ENCODE peak calls at places on chromosomes 4 and X, in five cellular contexts. N, U, T, F and P are unnamed samples.

GRCh38 chrX:132651411-132652086 is 162.7 kb upstream of the MBNL3 start:
- DNase-seq in T (no peak), F (no peak), N (no peak), U (no peak), P (no peak)

GRCh38 chr4:7371122-7371941 is 63.4 kb downstream of the PSAPL1 start:
- DNase-seq in U (no peak), N (no peak), F (no peak), T (no peak), P (no peak)

GRCh38 chrX:48450076-48450475 is 20.0 kb downstream of the SLC38A5 start:
- DNase-seq in F (no peak), N (no peak), U (no peak), T (no peak), P (no peak)

GRCh38 chr4:128322986-128323385 is 35.4 kb upstream of the PGRMC2 start:
- DNase-seq in F (no peak), T (no peak), U (no peak), N (no peak), P (no peak)

GRCh38 chr4:184805462-184806245 is 20.1 kb downstream of the ACSL1 start:
- DNase-seq in U (peak; percentile 96), N (peak; percentile 78), T (peak; percentile 92), F (no peak), P (peak; percentile 78)

GRCh38 chr4:18675586-18675985 is 654.0 kb upstream of the LCORL start:
- DNase-seq in T (no peak), N (no peak), U (no peak), F (no peak), P (no peak)

GRCh38 chr4:81562093-81562492 is 90.4 kb upstream of the RASGEF1B start:
- DNase-seq in T (no peak), U (no peak), N (no peak), F (no peak), P (no peak)

GRCh38 chr4:116603096-116603495 is 482.3 kb downstream of the TRAM1L1 start:
- DNase-seq in U (no peak), N (no peak), T (no peak), F (no peak), P (no peak)

GRCh38 chrX:3962511-3963350 is 249.3 kb upstream of the PRKX start:
- DNase-seq in T (no peak), N (no peak), U (peak; percentile 25), F (peak; percentile 6), P (no peak)

GRCh38 chr4:73662709-73663546 is 42.7 kb upstream of the RASSF6 start:
- DNase-seq in F (no peak), N (no peak), U (no peak), T (no peak), P (no peak)

GRCh38 chr4:145716200-145716599 is 36.3 kb downstream of the C4orf51 start:
- DNase-seq in U (no peak), N (no peak), F (no peak), T (no peak), P (no peak)

GRCh38 chr4:145298885-145299284 is 118.5 kb upstream of the OTUD4 start:
- DNase-seq in N (no peak), U (peak; percentile 68), F (no peak), T (no peak), P (peak; percentile 49)

DNA sequence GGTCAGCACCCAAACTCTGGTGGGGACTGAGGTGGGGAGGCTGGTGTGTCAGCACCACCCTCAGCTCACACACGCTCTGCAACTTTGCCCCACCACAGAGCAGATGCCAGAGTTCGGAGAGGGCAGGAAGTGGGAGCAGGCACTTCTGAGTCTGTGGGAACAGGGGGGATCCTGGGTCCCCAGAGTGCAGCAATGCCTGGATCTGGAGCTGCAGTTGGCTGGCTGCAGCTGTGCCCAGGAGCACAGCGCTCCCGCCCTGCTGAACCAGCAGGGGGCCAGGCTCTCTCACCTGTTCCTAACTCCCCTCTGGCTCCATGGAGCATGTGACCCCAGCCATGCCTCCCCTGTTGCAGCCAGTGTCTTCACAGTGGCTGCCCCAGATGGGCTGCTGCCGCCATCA is 252.4 kb downstream of the SPOCK3 start:
- DNase-seq in F (no peak), T (no peak), N (no peak), U (no peak), P (no peak)
- TF ChIP-seq CTCF in F (no peak), T (no peak), N (no peak), U (no peak), P (no peak)

DNA sequence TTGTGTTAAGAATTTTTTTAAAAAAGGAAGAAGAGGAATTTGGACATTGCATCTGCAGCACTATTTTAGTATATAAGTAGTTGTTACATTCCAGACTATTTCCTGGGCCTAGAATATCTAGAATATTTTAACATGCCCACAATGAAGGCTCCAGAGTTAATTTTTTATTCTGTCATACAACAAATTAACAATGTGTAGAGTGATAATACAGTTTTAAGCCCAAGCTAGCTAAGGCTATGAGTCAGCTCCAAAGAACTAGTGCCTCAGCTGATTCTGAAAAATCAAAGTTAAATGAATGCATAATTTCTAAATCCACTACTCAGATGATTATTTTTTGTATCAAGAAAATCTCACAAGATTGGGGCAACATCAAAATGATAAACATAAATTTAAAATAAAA is 231.4 kb downstream of the PRDM5 start:
- DNase-seq in F (no peak), T (no peak), U (no peak), N (no peak), P (no peak)
- TF ChIP-seq CTCF in F (no peak), T (no peak), U (no peak), N (no peak), P (no peak)

GRCh38 chr4:11805837-11806236 is 377.1 kb upstream of the HS3ST1 start:
- DNase-seq in F (no peak), U (no peak), N (no peak), T (no peak), P (peak; percentile 37)
- TF ChIP-seq CTCF in F (peak; percentile 34), U (peak; percentile 21), N (peak; percentile 46), T (peak; percentile 40), P (peak; percentile 86)

GRCh38 chr4:79325436-79325835 is 425 bp downstream of the NAA11 start:
- DNase-seq in T (no peak), U (no peak), N (no peak), F (no peak), P (no peak)
- TF ChIP-seq CTCF in T (no peak), U (no peak), N (no peak), F (no peak), P (no peak)

DNA sequence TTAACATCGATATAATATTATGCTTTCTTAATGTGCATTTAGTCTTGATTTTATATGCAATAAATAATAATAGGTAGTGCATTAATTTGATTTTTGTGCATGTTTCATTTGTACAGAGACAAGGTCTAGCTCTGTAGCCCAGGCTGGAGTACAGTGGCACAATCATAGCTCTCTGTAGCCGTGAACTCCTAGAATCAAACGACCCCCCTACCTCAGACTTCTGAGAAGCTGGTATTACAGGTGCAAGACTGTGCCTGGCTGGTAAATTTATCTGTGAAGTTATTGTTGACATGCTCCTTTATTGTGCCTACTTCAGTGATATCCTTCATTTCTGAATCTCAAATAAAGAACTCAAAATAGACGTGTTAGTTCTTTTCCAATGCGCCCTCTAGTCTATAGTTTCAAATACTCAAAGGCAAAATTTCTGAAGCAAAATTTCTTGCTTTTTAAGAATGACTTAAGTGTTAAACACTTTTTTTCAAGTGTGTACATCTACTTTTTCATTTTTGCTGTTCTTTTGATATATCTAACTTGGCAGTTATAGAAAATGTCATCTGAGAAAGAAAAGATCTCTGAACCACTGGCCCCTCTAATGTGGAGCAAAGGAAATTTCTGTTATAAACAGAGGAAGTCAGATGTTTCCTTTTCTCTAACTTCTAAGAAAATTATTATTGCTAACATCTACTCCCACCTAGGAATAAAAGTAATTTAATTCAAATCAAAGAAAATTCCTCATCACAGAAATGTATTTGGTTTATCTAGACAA is 28.3 kb upstream of the GUCY1A1 start:
- DNase-seq in T (no peak), U (no peak), F (no peak), N (no peak), P (no peak)
- TF ChIP-seq CTCF in T (no peak), U (no peak), F (no peak), N (no peak), P (no peak)

DNA sequence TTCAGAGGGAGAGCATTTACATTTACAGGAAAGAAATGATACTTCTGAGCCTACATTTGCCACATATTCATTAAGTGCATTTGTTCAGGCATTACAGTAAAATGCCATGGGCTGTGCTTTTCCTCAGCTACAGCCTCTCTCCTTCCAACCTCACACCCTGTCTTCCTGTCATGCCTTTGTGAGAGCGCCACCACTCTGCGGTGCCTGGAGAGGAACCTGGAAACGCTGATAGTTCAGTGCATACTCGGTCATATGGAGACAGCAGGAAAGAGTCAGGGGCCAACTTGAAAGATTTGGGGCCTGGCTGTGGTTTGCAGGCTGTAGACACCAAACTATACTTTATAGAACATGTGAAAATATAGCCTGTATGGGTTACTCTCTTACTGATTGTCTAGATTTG is 40.5 kb downstream of the NFKB1 start:
- DNase-seq in F (peak; percentile 53), U (no peak), N (no peak), T (no peak), P (no peak)
- TF ChIP-seq CTCF in F (no peak), U (no peak), N (no peak), T (no peak), P (peak; percentile 18)

GRCh38 chrX:30488092-30488491 is 89.5 kb downstream of the TASL start:
- DNase-seq in F (no peak), N (no peak), U (no peak), T (no peak), P (no peak)
- TF ChIP-seq CTCF in F (no peak), N (no peak), U (no peak), T (no peak), P (peak; percentile 24)

DNA sequence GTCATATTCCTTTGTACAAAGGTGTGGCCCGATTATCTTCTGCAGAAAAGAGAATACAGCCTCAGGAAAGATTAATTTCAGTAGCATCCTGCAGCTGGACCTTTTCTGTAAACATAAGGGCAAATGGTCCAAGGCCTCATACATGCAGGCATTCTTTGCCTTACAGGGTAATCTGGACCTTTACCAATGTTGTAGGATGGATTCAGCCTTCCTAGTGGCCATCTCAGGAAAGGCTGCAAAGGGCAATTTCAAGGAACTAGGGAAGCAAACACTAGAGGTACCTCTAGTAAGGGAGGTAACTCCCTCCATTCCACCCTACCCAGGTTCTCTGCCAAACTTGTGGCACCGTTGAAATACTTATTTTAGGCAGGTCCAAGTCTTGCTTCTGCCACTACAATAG is 43.0 kb downstream of the UGT2B28 start:
- DNase-seq in N (no peak), U (no peak), F (no peak), T (no peak), P (no peak)
- TF ChIP-seq CTCF in N (no peak), U (no peak), F (no peak), T (no peak), P (no peak)

GRCh38 chr4:185817403-185817818 is 5.4 kb upstream of the SORBS2 start:
- DNase-seq in U (peak; percentile 94), F (no peak), N (peak; percentile 68), T (peak; percentile 79), P (peak; percentile 65)

GRCh38 chr4:185819144-185819543 is 7.2 kb upstream of the SORBS2 start:
- DNase-seq in F (no peak), N (no peak), T (no peak), U (no peak), P (no peak)

GRCh38 chr4:185822791-185823190 is 10.8 kb upstream of the SORBS2 start:
- DNase-seq in F (no peak), T (no peak), N (no peak), U (no peak), P (no peak)

GRCh38 chr4:185820119-185821028 is 8.4 kb upstream of the SORBS2 start:
- DNase-seq in U (peak; percentile 91), N (no peak), T (no peak), F (no peak), P (no peak)

GRCh38 chr4:185821029-185821419 is 9.0 kb upstream of the SORBS2 start:
- DNase-seq in N (no peak), T (no peak), F (no peak), U (peak; percentile 64), P (no peak)
- TF ChIP-seq CTCF in N (no peak), T (no peak), F (no peak), U (no peak), P (no peak)

GRCh38 chrX:66675541-66675940 is 36.7 kb upstream of the EDA2R start:
- DNase-seq in T (no peak), U (no peak), F (no peak), N (no peak), P (no peak)
- TF ChIP-seq CTCF in T (no peak), U (no peak), F (no peak), N (no peak), P (no peak)